ENCODE peak calls at places on chromosomes 2 and 18, in seven cellular contexts. M, X, H, V, P, Y and N are unnamed samples.

GRCh38 chr2:223884399-223884798 is 47.0 kb upstream of the AP1S3 start:
- DNase-seq in X (no peak), Y (no peak), H (no peak), P (no peak), V (peak; percentile 22), M (peak; percentile 76), N (no peak)

GRCh38 chr2:226478121-226478809 is 321.4 kb downstream of the IRS1 start:
- DNase-seq in P (peak; percentile 58), X (peak; percentile 33), Y (no peak), H (peak; percentile 31), M (peak; percentile 96), V (peak; percentile 90), N (peak; percentile 89)

GRCh38 chr2:20393986-20394385 is 43.3 kb upstream of the PUM2 start:
- DNase-seq in M (no peak), H (no peak), X (no peak), P (no peak), V (no peak), Y (no peak), N (no peak)

GRCh38 chr2:179340678-179341077 is 76.0 kb upstream of the SESTD1 start:
- DNase-seq in H (no peak), P (peak; percentile 77), X (no peak), M (peak; percentile 28), Y (no peak), V (peak; percentile 19), N (peak; percentile 44)

GRCh38 chr2:241818229-241818942 is 9.4 kb downstream of the NEU4 start:
- DNase-seq in Y (no peak), M (no peak), X (no peak), H (no peak), P (no peak), V (no peak), N (no peak)

GRCh38 chr18:45340884-45341283 is 274.4 kb upstream of the SLC14A2 start:
- DNase-seq in V (no peak), Y (no peak), P (no peak), M (no peak), H (no peak), X (no peak), N (peak; percentile 32)

GRCh38 chr18:7585272-7585670 is 18.2 kb downstream of the PTPRM start:
- DNase-seq in V (no peak), X (no peak), P (no peak), H (no peak), M (no peak), Y (no peak), N (no peak)

GRCh38 chr2:105396254-105397024 is 2.4 kb downstream of the FHL2 start:
- DNase-seq in H (no peak), M (peak; percentile 98), Y (no peak), V (peak; percentile 95), P (peak; percentile 98), X (no peak), N (peak; percentile 73)

GRCh38 chr2:221502270-221502973 is 69.7 kb downstream of the EPHA4 start:
- DNase-seq in P (no peak), V (peak; percentile 80), Y (no peak), M (peak; percentile 69), X (no peak), H (no peak), N (no peak)

GRCh38 chr2:28224648-28225471 is 167.8 kb upstream of the FOSL2 start:
- DNase-seq in P (no peak), M (peak; percentile 93), Y (no peak), H (no peak), V (peak; percentile 93), X (no peak), N (no peak)

GRCh38 chr2:111167238-111168162 is 46.8 kb downstream of the BCL2L11 start:
- DNase-seq in H (peak; percentile 17), P (no peak), Y (no peak), M (no peak), V (no peak), X (no peak), N (peak; percentile 18)

GRCh38 chr2:224369028-224369632 is 32.8 kb downstream of the FAM124B start:
- DNase-seq in M (peak; percentile 49), H (no peak), V (peak; percentile 59), X (peak; percentile 41), Y (no peak), P (no peak), N (peak; percentile 65)

GRCh38 chr18:64032312-64032711 is 62.4 kb downstream of the SERPINB8 start:
- DNase-seq in V (no peak), P (no peak), M (no peak), X (no peak), H (no peak), Y (no peak), N (peak; percentile 12)

GRCh38 chr2:112869258-112869842 is 32.8 kb upstream of the IL1B start:
- DNase-seq in M (peak; percentile 43), P (no peak), Y (no peak), V (peak; percentile 45), X (no peak), H (no peak), N (no peak)

GRCh38 chr2:219446101-219446504 is 11.5 kb downstream of the SPEG start:
- DNase-seq in X (no peak), P (no peak), Y (no peak), H (peak; percentile 69), M (peak; percentile 67), V (peak; percentile 82), N (peak; percentile 88)

GRCh38 chr2:146615778-146616177 is 1229.1 kb upstream of the ACVR2A start:
- DNase-seq in M (no peak), H (no peak), P (no peak), X (no peak), V (no peak), Y (no peak), N (no peak)

GRCh38 chr2:88296209-88296608 is 126.1 kb downstream of the THNSL2 start:
- DNase-seq in Y (no peak), V (no peak), M (no peak), P (no peak), X (no peak), H (no peak), N (no peak)
- H3K9ac ChIP-seq in Y (no peak overlapping the region), V (no peak overlapping the region), M (no peak overlapping the region), P (no peak overlapping the region), X (no peak overlapping the region), H (no peak overlapping the region), N (no peak overlapping the region)

GRCh38 chr2:79128406-79128805 is 8.1 kb downstream of the REG1A start:
- DNase-seq in M (no peak), V (no peak), H (no peak), Y (no peak), P (no peak), X (no peak), N (no peak)
- H2BK120ac ChIP-seq in M (no peak overlapping the region), V (no peak overlapping the region), H (no peak overlapping the region), Y (no peak overlapping the region), P (no peak overlapping the region), X (no peak overlapping the region), N (no peak overlapping the region)

DNA sequence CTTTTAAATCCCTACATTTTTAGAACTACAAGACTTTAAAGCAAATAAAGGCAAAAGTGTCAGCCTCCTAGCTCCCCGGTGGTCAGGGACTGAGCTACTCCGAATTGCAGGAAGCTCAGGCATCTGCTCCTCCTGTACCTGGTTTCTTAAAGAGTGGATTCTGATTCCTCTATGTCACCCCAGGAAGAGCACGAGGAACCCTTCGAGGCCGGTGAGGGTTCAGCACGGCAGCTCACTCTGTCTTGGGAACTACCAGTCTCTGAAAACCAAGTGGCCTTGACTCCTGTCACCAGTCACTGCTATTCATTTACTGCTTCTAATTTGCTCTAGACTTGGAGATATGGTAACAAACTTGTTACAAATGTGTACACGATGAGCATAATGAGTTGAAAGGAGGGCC is 2.3 kb downstream of the PER2 start:
- DNase-seq in H (no peak), Y (no peak), P (no peak), X (no peak), V (no peak), M (no peak), N (no peak)
- H3K4me1 ChIP-seq in H (no peaks in the 10 kb centered on the region), Y (peaks cover 23% of the 10 kb centered on the region), P (peaks cover 30% of the 10 kb centered on the region), X (peaks cover 43% of the 10 kb centered on the region), V (peaks cover 56% of the 10 kb centered on the region), M (peaks cover 23% of the 10 kb centered on the region), N (peaks cover 14% of the 10 kb centered on the region)

DNA sequence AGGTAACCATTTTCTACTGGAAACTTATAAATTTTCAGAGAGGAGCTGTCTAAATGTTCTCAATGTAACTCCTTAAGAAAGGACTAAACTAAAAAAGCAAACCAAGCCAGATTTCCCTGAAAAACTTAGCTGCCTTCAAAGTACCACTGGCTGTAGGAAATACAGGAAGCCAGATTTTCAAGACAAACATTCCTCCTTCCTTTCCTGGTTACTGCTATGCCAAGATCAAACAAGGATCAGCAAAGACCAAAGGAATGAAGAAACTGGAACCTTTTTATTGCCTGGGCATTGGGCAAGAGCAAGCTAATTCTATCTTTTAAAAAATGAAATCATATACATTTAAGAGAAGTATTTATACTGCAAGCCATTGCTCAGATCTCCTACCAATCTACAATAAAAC is 212.7 kb downstream of the DYM start:
- DNase-seq in Y (no peak), M (peak; percentile 25), H (no peak), X (no peak), V (no peak), P (no peak), N (no peak)
- H3K9ac ChIP-seq in Y (no peak overlapping the region), M (no peak overlapping the region), H (no peak overlapping the region), X (no peak overlapping the region), V (no peak overlapping the region), P (no peak overlapping the region), N (no peak overlapping the region)

DNA sequence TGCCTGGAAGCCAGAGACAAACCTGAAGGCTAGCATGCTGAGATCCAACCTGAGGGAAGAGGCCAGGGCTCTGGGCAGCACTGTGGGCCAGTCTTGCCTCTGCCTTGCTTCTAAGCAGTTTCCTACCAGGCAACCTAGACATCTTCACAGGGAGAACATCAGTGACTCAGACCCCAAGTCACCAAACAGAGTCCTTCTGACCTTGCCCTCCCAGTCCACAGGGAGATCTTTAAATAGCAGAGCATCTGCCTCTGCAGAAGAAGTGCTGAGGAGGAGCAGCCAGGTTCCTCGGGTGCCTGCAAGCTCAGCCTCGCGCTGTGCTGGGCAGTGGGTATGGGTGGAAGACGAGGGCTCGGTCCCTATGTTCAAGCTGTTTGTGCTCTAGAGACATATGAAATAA is 66.7 kb downstream of the BOLA3 start:
- DNase-seq in P (no peak), X (no peak), M (peak; percentile 37), Y (no peak), H (no peak), V (peak; percentile 30), N (no peak)
- H2BK120ac ChIP-seq in P (no peak overlapping the region), X (no peak overlapping the region), M (no peak overlapping the region), Y (no peak overlapping the region), H (no peak overlapping the region), V (no peak overlapping the region), N (no peak overlapping the region)

GRCh38 chr2:174335605-174336402 is 1.1 kb downstream of the SP9 start:
- DNase-seq in Y (peak; percentile 74), X (peak; percentile 50), M (no peak), H (peak; percentile 78), P (no peak), V (peak; percentile 33), N (peak; percentile 86)
- H3K4me1 ChIP-seq in Y (peaks cover 39% of the 10 kb centered on the region), X (peaks cover 23% of the 10 kb centered on the region), M (peaks cover 10% of the 10 kb centered on the region), H (no peaks in the 10 kb centered on the region), P (peaks cover 40% of the 10 kb centered on the region), V (peaks cover 54% of the 10 kb centered on the region), N (peaks cover 9% of the 10 kb centered on the region)

DNA sequence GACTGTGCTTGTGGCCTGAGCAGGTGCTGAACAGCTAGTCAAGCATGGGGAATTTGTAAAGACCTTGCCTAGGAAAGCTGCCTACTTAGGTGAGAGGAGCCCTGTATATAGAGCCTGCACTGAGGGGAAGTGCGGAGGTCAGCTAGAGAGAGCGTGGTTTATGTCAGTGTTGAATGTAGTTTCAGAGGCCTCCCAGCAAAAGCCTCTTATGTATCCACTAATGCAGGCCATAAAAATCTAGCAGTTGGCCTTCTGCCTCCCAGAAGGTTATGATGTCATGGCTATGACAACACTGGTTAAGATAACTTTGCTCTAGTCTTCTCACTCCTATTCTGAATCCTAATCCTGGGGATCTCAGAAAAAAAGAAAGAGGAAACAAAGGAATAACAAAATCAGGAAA is 88.9 kb downstream of the ASXL3 start:
- DNase-seq in H (no peak), P (no peak), M (no peak), X (no peak), V (no peak), Y (no peak), N (no peak)
- H3K9ac ChIP-seq in H (no peak overlapping the region), P (no peak overlapping the region), M (no peak overlapping the region), X (no peak overlapping the region), V (no peak overlapping the region), Y (no peak overlapping the region), N (no peak overlapping the region)